ENCODE peak calls at places on chromosomes 5 and 9, in eight cellular contexts. One of them, this sample, is unnamed.

GRCh38 chr9:99511723-99512122 is 289.6 kb downstream of the SEC61B start:
- DNase-seq in heart left ventricle: no peak
- DNase-seq in foreskin fibroblast: no peak
- DNase-seq in GM23338: peak
- DNase-seq in fibroblast of lung: no peak
- DNase-seq in GM12865: no peak
- DNase-seq in cardiac muscle cell: no peak
- DNase-seq in AG09309: no peak
- DNase-seq in this sample: no peak

GRCh38 chr9:126317513-126317912 is 9.1 kb upstream of the MVB12B start:
- DNase-seq in heart left ventricle: no peak
- DNase-seq in foreskin fibroblast: no peak
- DNase-seq in fibroblast of lung: no peak
- DNase-seq in cardiac muscle cell: no peak
- DNase-seq in GM12865: no peak
- DNase-seq in AG09309: no peak
- DNase-seq in GM23338: no peak
- DNase-seq in this sample: no peak

GRCh38 chr5:66848749-66849641 is 252.8 kb downstream of the MAST4 start:
- DNase-seq in fibroblast of lung: peak
- DNase-seq in cardiac muscle cell: peak
- DNase-seq in GM23338: no peak
- DNase-seq in heart left ventricle: no peak
- DNase-seq in GM12865: no peak
- DNase-seq in AG09309: no peak
- DNase-seq in foreskin fibroblast: peak
- DNase-seq in this sample: no peak

GRCh38 chr5:93800988-93801811 is 59.8 kb upstream of the POU5F2 start:
- DNase-seq in cardiac muscle cell: peak
- DNase-seq in heart left ventricle: no peak
- DNase-seq in fibroblast of lung: peak
- DNase-seq in GM23338: peak
- DNase-seq in GM12865: peak
- DNase-seq in AG09309: no peak
- DNase-seq in foreskin fibroblast: peak
- DNase-seq in this sample: no peak

GRCh38 chr9:70292253-70292652 is 33.5 kb downstream of the SMC5 start:
- DNase-seq in GM12865: no peak
- DNase-seq in foreskin fibroblast: no peak
- DNase-seq in GM23338: no peak
- DNase-seq in AG09309: no peak
- DNase-seq in cardiac muscle cell: no peak
- DNase-seq in heart left ventricle: no peak
- DNase-seq in fibroblast of lung: no peak
- DNase-seq in this sample: no peak

GRCh38 chr5:135373747-135374515 is 25.1 kb downstream of the MACROH2A1 start:
- DNase-seq in heart left ventricle: peak
- DNase-seq in AG09309: no peak
- DNase-seq in foreskin fibroblast: no peak
- DNase-seq in GM12865: no peak
- DNase-seq in cardiac muscle cell: no peak
- DNase-seq in GM23338: no peak
- DNase-seq in fibroblast of lung: no peak
- DNase-seq in this sample: no peak

GRCh38 chr9:2780846-2781245 is 63.0 kb downstream of the PUM3 start:
- DNase-seq in fibroblast of lung: peak
- DNase-seq in GM12865: no peak
- DNase-seq in cardiac muscle cell: no peak
- DNase-seq in heart left ventricle: no peak
- DNase-seq in foreskin fibroblast: no peak
- DNase-seq in GM23338: no peak
- DNase-seq in AG09309: no peak
- DNase-seq in this sample: no peak

GRCh38 chr5:172891716-172892421 is 57.8 kb downstream of the ERGIC1 start:
- DNase-seq in GM12865: no peak
- DNase-seq in GM23338: no peak
- DNase-seq in fibroblast of lung: no peak
- DNase-seq in heart left ventricle: peak
- DNase-seq in foreskin fibroblast: no peak
- DNase-seq in cardiac muscle cell: peak
- DNase-seq in AG09309: no peak
- DNase-seq in this sample: no peak

GRCh38 chr5:446864-447263 is 3.9 kb downstream of the EXOC3 start:
- DNase-seq in GM12865: peak
- DNase-seq in fibroblast of lung: peak
- DNase-seq in AG09309: no peak
- DNase-seq in GM23338: peak
- DNase-seq in cardiac muscle cell: peak
- DNase-seq in heart left ventricle: no peak
- DNase-seq in foreskin fibroblast: no peak
- DNase-seq in this sample: no peak

DNA sequence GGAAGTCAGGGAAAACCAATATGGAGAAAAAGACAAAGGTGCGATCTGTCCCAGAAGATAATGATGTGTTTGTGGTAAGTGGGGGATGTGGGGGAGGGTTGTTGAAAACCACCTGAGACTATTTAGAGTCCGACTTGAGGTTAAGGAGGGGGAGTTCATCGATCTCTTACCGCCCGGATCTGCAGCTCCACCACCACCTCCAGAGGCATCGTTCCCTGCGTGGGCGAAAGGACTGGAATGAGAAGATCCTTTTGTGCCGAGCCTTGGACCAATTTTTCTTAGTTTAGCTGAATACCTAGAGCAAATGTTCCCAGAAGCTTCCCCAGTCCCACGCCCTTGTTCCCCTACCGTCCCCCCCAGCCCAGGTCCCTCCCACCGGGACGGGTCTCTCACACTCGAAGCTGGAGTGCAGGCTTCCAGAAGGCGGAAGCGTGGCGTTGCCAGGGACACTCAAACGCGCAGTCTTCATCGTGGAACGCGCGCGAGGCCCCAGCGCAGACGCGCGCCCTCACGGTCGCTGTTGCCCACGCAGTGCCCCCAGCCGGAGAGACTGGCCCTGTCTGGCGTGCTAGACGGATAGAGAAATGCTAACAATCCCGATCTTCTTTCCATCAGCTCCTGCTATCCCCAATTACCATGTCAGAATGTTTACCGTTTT is at the start of gene SPATA6L:
- DNase-seq in fibroblast of lung: peak
- DNase-seq in heart left ventricle: peak
- DNase-seq in AG09309: no peak
- DNase-seq in cardiac muscle cell: peak
- DNase-seq in GM12865: peak
- DNase-seq in foreskin fibroblast: peak
- DNase-seq in GM23338: peak
- DNase-seq in this sample: no peak
- H3K4me3 ChIP-seq in fibroblast of lung: peak
- H3K4me3 ChIP-seq in heart left ventricle: peak
- H3K4me3 ChIP-seq in AG09309: peak
- H3K4me3 ChIP-seq in cardiac muscle cell: peak
- H3K4me3 ChIP-seq in GM12865: peak
- H3K4me3 ChIP-seq in foreskin fibroblast: peak
- H3K4me3 ChIP-seq in GM23338: peak
- H3K4me3 ChIP-seq in this sample: peak

GRCh38 chr5:32346869-32347268 is 34.1 kb upstream of the MTMR12 start:
- DNase-seq in GM23338: no peak
- DNase-seq in heart left ventricle: no peak
- DNase-seq in cardiac muscle cell: no peak
- DNase-seq in fibroblast of lung: no peak
- DNase-seq in foreskin fibroblast: no peak
- DNase-seq in AG09309: no peak
- DNase-seq in GM12865: no peak
- DNase-seq in this sample: no peak

GRCh38 chr5:32339878-32340277 is 27.1 kb upstream of the MTMR12 start:
- DNase-seq in fibroblast of lung: no peak
- DNase-seq in GM23338: peak
- DNase-seq in GM12865: no peak
- DNase-seq in AG09309: no peak
- DNase-seq in cardiac muscle cell: no peak
- DNase-seq in heart left ventricle: no peak
- DNase-seq in foreskin fibroblast: no peak
- DNase-seq in this sample: no peak

GRCh38 chr5:32343058-32343672 is 30.4 kb upstream of the MTMR12 start:
- DNase-seq in heart left ventricle: no peak
- DNase-seq in GM23338: no peak
- DNase-seq in GM12865: no peak
- DNase-seq in cardiac muscle cell: no peak
- DNase-seq in AG09309: no peak
- DNase-seq in foreskin fibroblast: no peak
- DNase-seq in fibroblast of lung: peak
- DNase-seq in this sample: no peak

GRCh38 chr5:32339198-32339597 is 26.5 kb upstream of the MTMR12 start:
- DNase-seq in fibroblast of lung: peak
- DNase-seq in cardiac muscle cell: peak
- DNase-seq in AG09309: no peak
- DNase-seq in heart left ventricle: no peak
- DNase-seq in GM23338: peak
- DNase-seq in GM12865: no peak
- DNase-seq in foreskin fibroblast: no peak
- DNase-seq in this sample: no peak

DNA sequence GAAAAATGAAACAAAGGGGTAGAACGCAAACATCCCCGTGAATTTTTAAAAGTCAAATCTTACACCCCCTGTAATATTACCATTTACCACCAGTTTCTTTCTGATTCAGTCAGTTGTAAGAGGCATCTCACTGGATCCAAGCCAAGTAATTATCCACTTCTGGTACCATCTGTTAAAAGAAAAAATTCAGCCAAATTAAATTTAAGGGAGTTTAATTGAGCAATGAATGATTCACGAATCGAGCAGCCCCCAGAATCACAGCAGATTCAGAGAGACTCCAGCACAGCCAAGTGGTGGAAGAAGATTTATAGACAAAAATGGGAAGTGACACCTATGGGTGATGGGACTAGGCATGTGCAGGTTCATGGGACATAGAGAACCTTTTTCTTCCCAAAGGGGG is 29.9 kb upstream of the MTMR12 start:
- DNase-seq in fibroblast of lung: no peak
- DNase-seq in AG09309: no peak
- DNase-seq in GM12865: no peak
- DNase-seq in foreskin fibroblast: no peak
- DNase-seq in cardiac muscle cell: no peak
- DNase-seq in heart left ventricle: no peak
- DNase-seq in GM23338: no peak
- DNase-seq in this sample: no peak
- TF ChIP-seq CTCF in fibroblast of lung: no peak
- TF ChIP-seq CTCF in AG09309: no peak
- TF ChIP-seq CTCF in GM12865: no peak
- TF ChIP-seq CTCF in foreskin fibroblast: no peak
- TF ChIP-seq CTCF in cardiac muscle cell: no peak
- TF ChIP-seq CTCF in heart left ventricle: no peak
- TF ChIP-seq CTCF in GM23338: no peak
- TF ChIP-seq CTCF in this sample: no peak

DNA sequence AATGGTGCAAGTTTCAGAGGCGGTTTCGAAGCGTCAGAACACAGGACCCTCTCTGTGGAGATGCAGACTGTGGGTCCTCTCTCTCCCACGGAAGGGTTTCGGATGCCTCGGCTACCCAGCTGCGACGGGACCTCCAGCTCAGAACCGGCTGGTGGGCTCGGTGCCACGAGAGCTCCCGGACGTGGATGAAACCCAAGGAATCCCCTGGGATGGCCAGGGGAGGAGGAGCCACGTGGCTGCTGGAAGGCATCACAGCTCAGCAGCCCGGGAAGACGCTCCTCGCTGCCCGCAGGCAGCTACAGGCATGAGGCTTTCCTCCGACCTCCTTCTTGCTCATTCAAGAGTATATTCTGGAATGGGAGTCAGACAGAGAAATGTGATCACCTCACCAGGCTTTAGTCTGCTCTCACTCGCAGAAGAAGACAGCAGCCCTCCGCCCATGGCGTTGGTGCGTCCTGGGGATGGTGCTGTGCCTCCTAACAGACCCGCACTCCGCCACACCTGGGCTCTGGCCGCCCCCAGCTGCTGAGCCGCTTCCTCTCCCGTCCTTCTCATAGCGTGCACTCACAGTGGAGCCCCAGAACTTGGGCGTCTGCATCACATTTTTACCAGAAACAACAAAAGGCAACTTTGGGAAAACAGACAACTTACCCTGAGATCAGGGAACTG is 308.7 kb downstream of the IRX2 start:
- DNase-seq in heart left ventricle: no peak
- DNase-seq in GM23338: no peak
- DNase-seq in cardiac muscle cell: no peak
- DNase-seq in fibroblast of lung: no peak
- DNase-seq in GM12865: no peak
- DNase-seq in foreskin fibroblast: no peak
- DNase-seq in AG09309: no peak
- DNase-seq in this sample: no peak
- H3K4me3 ChIP-seq in heart left ventricle: no peak
- H3K4me3 ChIP-seq in GM23338: no peak
- H3K4me3 ChIP-seq in cardiac muscle cell: no peak
- H3K4me3 ChIP-seq in fibroblast of lung: no peak
- H3K4me3 ChIP-seq in GM12865: no peak
- H3K4me3 ChIP-seq in foreskin fibroblast: no peak
- H3K4me3 ChIP-seq in AG09309: no peak
- H3K4me3 ChIP-seq in this sample: no peak

GRCh38 chr5:163914911-163915310 is 409.5 kb downstream of the MAT2B start:
- DNase-seq in foreskin fibroblast: no peak
- DNase-seq in cardiac muscle cell: no peak
- DNase-seq in heart left ventricle: no peak
- DNase-seq in fibroblast of lung: no peak
- DNase-seq in GM12865: peak
- DNase-seq in GM23338: no peak
- DNase-seq in AG09309: no peak
- DNase-seq in this sample: no peak

GRCh38 chr5:163913548-163913947 is 408.1 kb downstream of the MAT2B start:
- DNase-seq in heart left ventricle: no peak
- DNase-seq in GM23338: no peak
- DNase-seq in GM12865: peak
- DNase-seq in fibroblast of lung: no peak
- DNase-seq in cardiac muscle cell: peak
- DNase-seq in AG09309: no peak
- DNase-seq in foreskin fibroblast: no peak
- DNase-seq in this sample: no peak

GRCh38 chr5:163916856-163917255 is 411.4 kb downstream of the MAT2B start:
- DNase-seq in AG09309: no peak
- DNase-seq in cardiac muscle cell: peak
- DNase-seq in foreskin fibroblast: no peak
- DNase-seq in GM23338: no peak
- DNase-seq in GM12865: no peak
- DNase-seq in heart left ventricle: no peak
- DNase-seq in fibroblast of lung: no peak
- DNase-seq in this sample: no peak

GRCh38 chr5:163916376-163916775 is 411.0 kb downstream of the MAT2B start:
- DNase-seq in GM23338: no peak
- DNase-seq in heart left ventricle: no peak
- DNase-seq in foreskin fibroblast: no peak
- DNase-seq in GM12865: peak
- DNase-seq in fibroblast of lung: peak
- DNase-seq in cardiac muscle cell: peak
- DNase-seq in AG09309: no peak
- DNase-seq in this sample: no peak

DNA sequence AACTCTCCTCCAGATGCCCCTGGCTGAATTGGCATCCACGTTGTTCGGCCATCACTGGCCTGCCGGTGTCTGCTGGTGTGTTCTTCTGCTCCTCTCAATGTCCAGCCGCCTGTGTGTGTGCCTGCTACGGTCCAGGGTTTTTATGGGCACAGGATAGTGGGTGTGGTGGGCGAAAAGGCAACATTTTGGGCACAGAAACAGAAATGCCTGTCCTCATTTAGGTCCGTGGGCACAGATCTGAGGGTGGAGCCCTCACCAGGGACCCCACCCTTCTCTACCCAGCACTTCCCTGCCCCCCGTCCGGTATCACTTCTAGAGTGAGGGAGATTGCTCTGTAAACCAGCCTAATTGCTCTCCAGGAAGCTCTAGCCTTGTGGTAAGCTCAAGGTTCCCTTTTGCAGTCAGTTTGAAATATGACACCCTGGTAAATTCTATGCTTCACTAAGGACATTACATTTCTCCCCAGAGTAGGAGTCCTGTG is 410.1 kb downstream of the MAT2B start:
- DNase-seq in heart left ventricle: no peak
- DNase-seq in cardiac muscle cell: peak
- DNase-seq in fibroblast of lung: peak
- DNase-seq in foreskin fibroblast: no peak
- DNase-seq in GM12865: peak
- DNase-seq in GM23338: peak
- DNase-seq in AG09309: no peak
- DNase-seq in this sample: peak
- TF ChIP-seq CTCF in heart left ventricle: no peak
- TF ChIP-seq CTCF in cardiac muscle cell: no peak
- TF ChIP-seq CTCF in fibroblast of lung: no peak
- TF ChIP-seq CTCF in foreskin fibroblast: no peak
- TF ChIP-seq CTCF in GM12865: no peak
- TF ChIP-seq CTCF in GM23338: no peak
- TF ChIP-seq CTCF in AG09309: no peak
- TF ChIP-seq CTCF in this sample: no peak

This sample was measured in AG04449.